ENCODE peak calls at places on chromosome 21, in five cellular contexts. P is CD8-positive, alpha-beta memory T cell; A is mucosa of gallbladder; C is DMS 273 treated with DMSO at 0.1 percent for 48 hours; L is Calu3. S is an unnamed sample.

GRCh38 chr21:36048357-36048756 is 12.0 kb downstream of the SETD4 start:
- DNase-seq in P (no peak), A (no peak), C (no peak), L (no peak), S (no peak)

GRCh38 chr21:38089763-38090046 is 167.1 kb upstream of the KCNJ15 start:
- DNase-seq in P (no peak), A (no peak), C (no peak), L (no peak), S (no peak)

GRCh38 chr21:15247613-15248012 is 182.8 kb upstream of the NRIP1 start:
- DNase-seq in P (no peak), A (no peak), C (no peak), L (no peak), S (no peak)

GRCh38 chr21:43675871-43676270 is 16.5 kb downstream of the RRP1B start:
- DNase-seq in P (no peak), A (no peak), C (no peak), L (no peak), S (no peak)

GRCh38 chr21:14707265-14708020 is 161.3 kb upstream of the SAMSN1 start:
- DNase-seq in P (no peak), A (no peak), C (no peak), L (no peak), S (no peak)

GRCh38 chr21:42809577-42810440 is 69.5 kb downstream of the WDR4 start:
- DNase-seq in P (no peak), A (no peak), C (no peak), L (no peak), S (no peak)

GRCh38 chr21:39439232-39439631 is 6.3 kb downstream of the LCA5L start:
- DNase-seq in P (no peak), A (no peak), C (no peak), L (no peak), S (no peak)

GRCh38 chr21:16713331-16714114 is 799.3 kb upstream of the CXADR start:
- DNase-seq in P (no peak), A (no peak), C (no peak), L (no peak), S (no peak)

GRCh38 chr21:42367379-42368165 is 1.2 kb upstream of the TFF1 start:
- DNase-seq in P (no peak), A (no peak), C (no peak), L (no peak), S (no peak)

GRCh38 chr21:45981641-45982255 is at the start of gene COL6A1:
- DNase-seq in P (no peak), A (peak), C (no peak), L (peak), S (no peak)

GRCh38 chr21:41235214-41235613 is 67.3 kb downstream of the BACE2 start:
- DNase-seq in P (no peak), A (no peak), C (no peak), L (no peak), S (no peak)

GRCh38 chr21:42997053-42997452 is 22.7 kb downstream of the PKNOX1 start:
- DNase-seq in P (no peak), A (peak), C (no peak), L (no peak), S (peak)